ENCODE peak calls at places on chromosomes 5 and 9, in six cellular contexts. One of them, this sample, is unnamed. For H3K9me3, the result is how much of the 10 kb centered on the place peaks cover.

GRCh38 chr5:108881133-108881532 is 133.4 kb downstream of the FER start:
- DNase-seq in endothelial cell of umbilical vein: no peak
- DNase-seq in sigmoid colon: no peak
- DNase-seq in DND-41: no peak
- DNase-seq in A549: no peak
- DNase-seq in transverse colon: no peak
- DNase-seq in this sample: no peak

GRCh38 chr5:40405230-40405629 is 274.5 kb upstream of the PTGER4 start:
- DNase-seq in transverse colon: no peak
- DNase-seq in endothelial cell of umbilical vein: peak
- DNase-seq in DND-41: no peak
- DNase-seq in sigmoid colon: no peak
- DNase-seq in A549: peak
- DNase-seq in this sample: no peak

GRCh38 chr5:31733365-31733764 is 94.4 kb downstream of the PDZD2 start:
- DNase-seq in A549: no peak
- DNase-seq in transverse colon: no peak
- DNase-seq in endothelial cell of umbilical vein: no peak
- DNase-seq in sigmoid colon: no peak
- DNase-seq in DND-41: no peak
- DNase-seq in this sample: no peak

GRCh38 chr5:142716963-142717362 is 31.1 kb upstream of the FGF1 start:
- DNase-seq in DND-41: peak
- DNase-seq in A549: peak
- DNase-seq in endothelial cell of umbilical vein: peak
- DNase-seq in sigmoid colon: no peak
- DNase-seq in transverse colon: peak
- DNase-seq in this sample: no peak

GRCh38 chr5:157431544-157432200 is 28.3 kb upstream of the NIPAL4 start:
- DNase-seq in DND-41: peak
- DNase-seq in sigmoid colon: no peak
- DNase-seq in A549: peak
- DNase-seq in transverse colon: peak
- DNase-seq in endothelial cell of umbilical vein: peak
- DNase-seq in this sample: peak

GRCh38 chr5:143056331-143056689 is 286.1 kb downstream of the ARHGAP26 start:
- DNase-seq in A549: no peak
- DNase-seq in DND-41: no peak
- DNase-seq in transverse colon: no peak
- DNase-seq in sigmoid colon: no peak
- DNase-seq in endothelial cell of umbilical vein: no peak
- DNase-seq in this sample: no peak

GRCh38 chr5:136174021-136174659 is 18.8 kb downstream of the SMIM32 start:
- DNase-seq in DND-41: no peak
- DNase-seq in transverse colon: no peak
- DNase-seq in A549: peak
- DNase-seq in endothelial cell of umbilical vein: peak
- DNase-seq in sigmoid colon: no peak
- DNase-seq in this sample: no peak

GRCh38 chr5:159412284-159413046 is 82.2 kb upstream of the IL12B start:
- DNase-seq in transverse colon: peak
- DNase-seq in DND-41: peak
- DNase-seq in sigmoid colon: no peak
- DNase-seq in A549: no peak
- DNase-seq in endothelial cell of umbilical vein: no peak
- DNase-seq in this sample: peak

GRCh38 chr9:9920425-9920824 is 692.4 kb downstream of the PTPRD start:
- DNase-seq in A549: no peak
- DNase-seq in sigmoid colon: no peak
- DNase-seq in DND-41: no peak
- DNase-seq in transverse colon: no peak
- DNase-seq in endothelial cell of umbilical vein: no peak
- DNase-seq in this sample: no peak

GRCh38 chr9:129023036-129023907 is 4.9 kb downstream of the SH3GLB2 start:
- DNase-seq in DND-41: no peak
- DNase-seq in A549: no peak
- DNase-seq in endothelial cell of umbilical vein: no peak
- DNase-seq in transverse colon: no peak
- DNase-seq in sigmoid colon: peak
- DNase-seq in this sample: no peak

GRCh38 chr9:114238919-114239879 is 83.7 kb upstream of the ORM1 start:
- DNase-seq in endothelial cell of umbilical vein: peak
- DNase-seq in sigmoid colon: no peak
- DNase-seq in DND-41: no peak
- DNase-seq in transverse colon: no peak
- DNase-seq in A549: peak
- DNase-seq in this sample: no peak

GRCh38 chr9:96813607-96814006 is 35.7 kb upstream of the ZNF510 start:
- DNase-seq in sigmoid colon: no peak
- DNase-seq in transverse colon: no peak
- DNase-seq in endothelial cell of umbilical vein: no peak
- DNase-seq in A549: no peak
- DNase-seq in DND-41: no peak
- DNase-seq in this sample: no peak

GRCh38 chr9:96818535-96818934 is 35.8 kb downstream of the ZNF782 start:
- DNase-seq in DND-41: no peak
- DNase-seq in A549: peak
- DNase-seq in transverse colon: no peak
- DNase-seq in sigmoid colon: no peak
- DNase-seq in endothelial cell of umbilical vein: peak
- DNase-seq in this sample: no peak

DNA sequence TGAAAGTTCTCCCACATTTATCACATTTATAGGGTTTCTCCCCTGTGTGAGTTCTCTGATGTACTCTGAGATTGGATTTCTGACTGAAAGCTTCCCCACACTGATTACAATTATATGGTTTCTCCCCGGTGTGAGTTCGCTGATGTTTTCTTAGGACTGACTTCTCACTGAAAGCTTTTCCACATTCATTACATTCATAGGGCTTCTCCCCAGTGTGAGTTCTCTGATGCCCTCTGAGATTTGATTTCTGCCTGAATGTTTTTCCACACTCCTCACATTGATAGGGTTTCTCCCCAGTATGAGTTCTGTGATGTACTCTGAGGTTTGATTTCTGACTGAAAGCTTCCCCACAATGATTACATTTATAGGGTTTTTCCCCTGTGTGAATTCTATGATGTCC is 36.3 kb downstream of the ZNF782 start:
- DNase-seq in sigmoid colon: no peak
- DNase-seq in endothelial cell of umbilical vein: no peak
- DNase-seq in transverse colon: no peak
- DNase-seq in A549: no peak
- DNase-seq in DND-41: no peak
- DNase-seq in this sample: no peak
- H3K9me3 ChIP-seq in sigmoid colon: half or more
- H3K9me3 ChIP-seq in endothelial cell of umbilical vein: under half
- H3K9me3 ChIP-seq in transverse colon: half or more
- H3K9me3 ChIP-seq in A549: half or more
- H3K9me3 ChIP-seq in DND-41: under half
- H3K9me3 ChIP-seq in this sample: half or more

GRCh38 chr5:64693636-64694035 is 3.3 kb downstream of the SHISAL2B start:
- DNase-seq in sigmoid colon: no peak
- DNase-seq in A549: no peak
- DNase-seq in transverse colon: no peak
- DNase-seq in endothelial cell of umbilical vein: no peak
- DNase-seq in DND-41: no peak
- DNase-seq in this sample: no peak
- H3K9me3 ChIP-seq in sigmoid colon: under half
- H3K9me3 ChIP-seq in A549: under half
- H3K9me3 ChIP-seq in transverse colon: under half
- H3K9me3 ChIP-seq in endothelial cell of umbilical vein: under half
- H3K9me3 ChIP-seq in DND-41: under half
- H3K9me3 ChIP-seq in this sample: under half

DNA sequence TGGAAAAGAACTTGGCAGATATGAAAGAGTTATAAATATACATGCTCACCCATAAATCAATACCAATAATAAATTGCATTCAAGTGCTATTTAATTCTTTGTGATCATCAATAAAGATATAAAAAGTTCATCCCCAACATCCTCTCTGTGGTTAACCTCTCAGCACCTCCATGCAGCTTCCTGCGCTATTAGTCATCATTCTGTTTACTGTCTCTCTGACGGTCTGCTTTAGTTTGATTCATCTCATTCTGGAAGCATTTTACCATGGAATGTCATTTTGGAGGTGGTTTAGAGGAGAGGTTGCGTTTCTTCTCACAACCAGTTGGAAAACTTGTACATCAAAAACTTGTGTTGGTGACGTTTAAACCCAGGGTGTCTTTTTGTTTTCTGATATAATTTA is 486.6 kb downstream of the BRINP1 start:
- DNase-seq in endothelial cell of umbilical vein: no peak
- DNase-seq in DND-41: no peak
- DNase-seq in transverse colon: no peak
- DNase-seq in sigmoid colon: no peak
- DNase-seq in A549: peak
- DNase-seq in this sample: no peak
- H3K9me3 ChIP-seq in endothelial cell of umbilical vein: under half
- H3K9me3 ChIP-seq in DND-41: under half
- H3K9me3 ChIP-seq in transverse colon: under half
- H3K9me3 ChIP-seq in sigmoid colon: under half
- H3K9me3 ChIP-seq in A549: under half
- H3K9me3 ChIP-seq in this sample: under half

DNA sequence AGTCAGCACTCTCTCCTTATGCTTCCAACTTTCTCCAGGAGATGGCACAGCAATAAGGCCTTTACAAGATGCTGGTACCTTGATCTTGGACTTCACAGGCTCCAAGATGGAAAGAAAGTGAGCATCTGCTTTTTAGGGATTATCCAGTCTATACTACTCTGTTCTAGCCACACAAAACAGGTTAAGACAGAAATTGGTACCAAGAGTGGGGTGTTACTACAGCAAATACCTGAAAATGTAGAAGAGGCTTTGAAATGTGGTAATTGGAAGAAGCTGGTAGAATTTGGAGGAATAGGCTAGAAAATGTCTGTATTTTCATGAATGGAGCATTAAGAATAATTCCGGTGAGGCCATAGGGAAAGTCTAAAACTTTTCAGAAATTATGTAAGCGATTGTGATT is 484.8 kb upstream of the GRIA1 start:
- DNase-seq in sigmoid colon: no peak
- DNase-seq in DND-41: no peak
- DNase-seq in A549: no peak
- DNase-seq in endothelial cell of umbilical vein: no peak
- DNase-seq in transverse colon: no peak
- DNase-seq in this sample: no peak
- H3K9me3 ChIP-seq in sigmoid colon: under half
- H3K9me3 ChIP-seq in DND-41: under half
- H3K9me3 ChIP-seq in A549: under half
- H3K9me3 ChIP-seq in endothelial cell of umbilical vein: under half
- H3K9me3 ChIP-seq in transverse colon: under half
- H3K9me3 ChIP-seq in this sample: under half

This sample was measured in CD8-positive, alpha-beta memory T cell.